ENCODE peak calls at places on chromosomes 2 and 18, in ten cellular contexts. S is CD4-positive, alpha-beta T cell; N is GM06990; Z is ovary; R is astrocyte of the spinal cord; M is GM12865; A is fibroblast of pulmonary artery; D is spleen; V is heart right ventricle; G is body of pancreas. I is an unnamed sample.

GRCh38 chr2:69989422-69990128 is 28.1 kb upstream of the ASPRV1 start:
- DNase-seq in N (no peak), R (no peak), Z (no peak), A (no peak), S (no peak), V (no peak), D (peak; percentile 54), M (no peak), G (no peak), I (no peak)

GRCh38 chr2:75532488-75532887 is 28.3 kb downstream of the EVA1A start:
- DNase-seq in D (no peak), N (no peak), R (no peak), V (no peak), A (no peak), S (no peak), G (no peak), M (no peak), Z (no peak), I (no peak)

GRCh38 chr2:95362486-95362885 is 40.0 kb upstream of the FAHD2A start:
- DNase-seq in G (no peak), V (no peak), M (no peak), D (peak; percentile 39), S (no peak), R (no peak), A (no peak), N (no peak), Z (peak; percentile 15), I (no peak)

GRCh38 chr18:54983041-54983686 is 23.9 kb upstream of the CCDC68 start:
- DNase-seq in G (no peak), D (no peak), N (no peak), Z (no peak), R (peak; percentile 75), V (no peak), S (no peak), A (peak; percentile 87), M (peak; percentile 43), I (peak; percentile 51)

GRCh38 chr2:236909802-236910201 is 175.9 kb upstream of the COPS8 start:
- DNase-seq in G (no peak), N (no peak), V (no peak), M (no peak), D (no peak), A (no peak), R (no peak), Z (no peak), S (no peak), I (no peak)

GRCh38 chr2:78127428-78127827 is 605.3 kb upstream of the LRRTM4 start:
- DNase-seq in M (no peak), A (no peak), Z (no peak), R (no peak), N (no peak), G (no peak), S (no peak), D (no peak), V (no peak), I (no peak)

GRCh38 chr2:235498556-235499305 is 4.9 kb downstream of the AGAP1 start:
- DNase-seq in N (no peak), Z (no peak), D (no peak), R (peak; percentile 37), S (no peak), A (no peak), M (no peak), G (peak; percentile 82), V (no peak), I (no peak)

GRCh38 chr2:186868344-186868743 is 19.4 kb upstream of the ZSWIM2 start:
- DNase-seq in M (no peak), R (no peak), Z (no peak), D (no peak), G (no peak), V (no peak), N (no peak), S (no peak), A (peak; percentile 57), I (no peak)

GRCh38 chr2:152222975-152223638 is 47.5 kb upstream of the STAM2 start:
- DNase-seq in Z (peak; percentile 66), D (no peak), R (peak; percentile 94), M (peak; percentile 25), S (no peak), N (no peak), G (peak; percentile 24), A (peak; percentile 97), V (peak; percentile 34), I (no peak)

GRCh38 chr18:45775241-45775676 is 50.2 kb upstream of the SIGLEC15 start:
- DNase-seq in M (peak; percentile 35), A (peak; percentile 88), S (peak; percentile 29), G (peak; percentile 79), R (peak; percentile 78), Z (peak; percentile 82), V (peak; percentile 78), N (peak; percentile 74), D (peak; percentile 88), I (peak; percentile 68)

GRCh38 chr2:42494434-42495233 is 852 bp upstream of the KCNG3 start:
- DNase-seq in S (peak; percentile 58), M (peak; percentile 86), Z (peak; percentile 83), A (peak; percentile 84), G (peak; percentile 79), N (peak; percentile 68), V (peak; percentile 56), R (peak; percentile 80), D (peak; percentile 83), I (peak; percentile 84)

GRCh38 chr2:11079131-11079824 is 76.0 kb upstream of the SLC66A3 start:
- DNase-seq in R (no peak), A (no peak), Z (no peak), S (no peak), G (no peak), V (no peak), D (no peak), N (no peak), M (no peak), I (no peak)

GRCh38 chr2:231627384-231628156 is 34.9 kb downstream of the TEX44 start:
- DNase-seq in D (no peak), N (no peak), Z (no peak), G (no peak), R (no peak), M (no peak), A (peak; percentile 66), V (no peak), S (no peak), I (no peak)

GRCh38 chr18:79951545-79952456 is at the start of gene SLC66A2:
- DNase-seq in N (peak; percentile 91), D (peak; percentile 99), G (peak; percentile 94), R (peak; percentile 83), V (peak; percentile 96), Z (peak; percentile 96), A (peak; percentile 87), S (peak; percentile 90), M (peak; percentile 92), I (peak; percentile 97)

GRCh38 chr2:217880891-217881290 is 121.9 kb downstream of the TNS1 start:
- DNase-seq in V (no peak), S (no peak), N (no peak), Z (no peak), D (no peak), G (no peak), R (peak; percentile 13), A (no peak), M (no peak), I (no peak)

GRCh38 chr2:217880490-217880889 is 122.3 kb downstream of the TNS1 start:
- DNase-seq in M (no peak), A (no peak), D (no peak), G (no peak), R (no peak), S (no peak), N (no peak), Z (no peak), V (no peak), I (no peak)

GRCh38 chr2:217876253-217876570 is 126.6 kb downstream of the TNS1 start:
- DNase-seq in D (no peak), G (no peak), S (no peak), V (no peak), A (no peak), Z (no peak), N (no peak), M (no peak), R (no peak), I (no peak)

GRCh38 chr2:217877866-217878265 is 124.9 kb downstream of the TNS1 start:
- DNase-seq in M (no peak), S (no peak), Z (no peak), A (no peak), V (no peak), R (no peak), D (no peak), G (no peak), N (no peak), I (no peak)

GRCh38 chr2:217878865-217879595 is 123.8 kb downstream of the TNS1 start:
- DNase-seq in S (no peak), D (no peak), Z (peak; percentile 83), V (no peak), M (no peak), R (no peak), G (no peak), A (no peak), N (no peak), I (no peak)
- TF ChIP-seq CTCF in S (no peak), D (no peak), Z (no peak), V (no peak), M (no peak), R (no peak), G (no peak), A (no peak), N (no peak), I (no peak)

DNA sequence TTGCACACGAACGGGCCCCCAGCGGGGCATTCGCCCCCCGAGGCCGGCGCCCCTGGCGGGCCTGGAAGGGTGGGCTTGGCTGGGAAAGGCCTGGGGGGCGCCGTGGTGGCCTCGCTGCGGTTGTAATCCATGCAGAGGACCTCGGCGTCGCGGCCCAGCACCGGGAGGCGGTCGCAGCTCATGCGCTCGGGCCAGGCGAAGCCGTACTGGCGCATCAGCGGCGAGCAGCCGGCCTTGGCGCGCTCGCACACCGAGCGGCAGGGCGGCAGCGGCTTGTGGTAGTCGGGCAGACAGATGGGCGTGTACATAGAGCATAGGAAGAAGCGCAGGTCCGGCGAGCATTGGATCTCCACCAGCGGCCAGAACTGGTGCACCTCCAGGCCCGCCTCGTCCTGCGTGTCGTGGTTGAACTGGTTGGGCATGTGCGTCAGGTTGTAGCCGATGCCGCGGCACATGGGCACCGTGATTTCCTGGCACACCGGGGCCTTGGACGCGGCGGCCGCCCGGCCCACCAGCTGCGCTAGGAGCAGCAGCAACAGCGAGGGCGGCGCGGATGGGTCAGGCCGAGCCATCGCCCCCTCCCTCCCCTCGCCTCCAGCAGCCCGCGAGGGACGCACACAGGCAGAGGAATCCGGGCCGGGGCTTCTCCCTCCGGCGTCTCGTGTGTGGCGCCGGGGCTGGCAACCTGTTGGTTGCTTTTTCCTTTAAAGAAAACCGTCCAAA is 1.4 kb downstream of the FZD5 start:
- DNase-seq in N (peak; percentile 66), A (peak; percentile 40), M (peak; percentile 63), G (peak; percentile 56), Z (peak; percentile 67), R (peak; percentile 46), D (peak; percentile 86), S (no peak), V (peak; percentile 36), I (peak; percentile 47)
- TF ChIP-seq CTCF in N (no peak), A (no peak), M (no peak), G (no peak), Z (no peak), R (no peak), D (no peak), S (no peak), V (no peak), I (no peak)

GRCh38 chr18:31819925-31820229 is 59.2 kb upstream of the SLC25A52 start:
- DNase-seq in D (no peak), S (no peak), G (no peak), A (no peak), Z (no peak), M (no peak), R (no peak), V (no peak), N (no peak), I (no peak)
- TF ChIP-seq CTCF in D (no peak), S (peak; percentile 60), G (no peak), A (no peak), Z (no peak), M (no peak), R (no peak), V (peak; percentile 2), N (no peak), I (no peak)

GRCh38 chr2:135799738-135800137 is 37.2 kb downstream of the LCT start:
- DNase-seq in V (no peak), D (no peak), Z (no peak), N (no peak), A (no peak), M (no peak), R (no peak), G (no peak), S (no peak), I (no peak)
- TF ChIP-seq CTCF in V (no peak), D (no peak), Z (no peak), N (peak; percentile 22), A (no peak), M (no peak), R (no peak), G (no peak), S (no peak), I (no peak)